ENCODE peak calls at places on chromosomes 1 and 21, in eight cellular contexts. One of them, this sample, is unnamed.

GRCh38 chr1:111538343-111539035 is 35.1 kb upstream of the ADORA3 start:
- DNase-seq in GM12864: no peak
- DNase-seq in brain microvascular endothelial cell: peak
- DNase-seq in thoracic aorta: no peak
- DNase-seq in CD8-positive, alpha-beta T cell: no peak
- DNase-seq in colonic mucosa: peak
- DNase-seq in heart right ventricle: no peak
- DNase-seq in lung: no peak
- DNase-seq in this sample: peak

GRCh38 chr1:185319152-185319501 is 2.1 kb upstream of the IVNS1ABP start:
- DNase-seq in lung: no peak
- DNase-seq in brain microvascular endothelial cell: no peak
- DNase-seq in CD8-positive, alpha-beta T cell: no peak
- DNase-seq in thoracic aorta: no peak
- DNase-seq in heart right ventricle: no peak
- DNase-seq in colonic mucosa: no peak
- DNase-seq in GM12864: no peak
- DNase-seq in this sample: no peak

GRCh38 chr1:56375184-56375837 is 204.1 kb downstream of the PLPP3 start:
- DNase-seq in heart right ventricle: no peak
- DNase-seq in CD8-positive, alpha-beta T cell: no peak
- DNase-seq in brain microvascular endothelial cell: no peak
- DNase-seq in thoracic aorta: no peak
- DNase-seq in GM12864: no peak
- DNase-seq in colonic mucosa: no peak
- DNase-seq in lung: no peak
- DNase-seq in this sample: no peak

GRCh38 chr21:37965088-37965805 is 49.0 kb upstream of the KCNJ6 start:
- DNase-seq in lung: no peak
- DNase-seq in brain microvascular endothelial cell: no peak
- DNase-seq in colonic mucosa: no peak
- DNase-seq in thoracic aorta: no peak
- DNase-seq in GM12864: no peak
- DNase-seq in CD8-positive, alpha-beta T cell: no peak
- DNase-seq in heart right ventricle: no peak
- DNase-seq in this sample: no peak

GRCh38 chr1:53131590-53131938 is 10.9 kb downstream of the SLC1A7 start:
- DNase-seq in CD8-positive, alpha-beta T cell: no peak
- DNase-seq in heart right ventricle: no peak
- DNase-seq in GM12864: no peak
- DNase-seq in lung: no peak
- DNase-seq in colonic mucosa: no peak
- DNase-seq in thoracic aorta: no peak
- DNase-seq in brain microvascular endothelial cell: no peak
- DNase-seq in this sample: no peak

GRCh38 chr1:90850181-90850924 is 133.3 kb upstream of the BARHL2 start:
- DNase-seq in colonic mucosa: peak
- DNase-seq in lung: no peak
- DNase-seq in thoracic aorta: no peak
- DNase-seq in GM12864: no peak
- DNase-seq in CD8-positive, alpha-beta T cell: no peak
- DNase-seq in brain microvascular endothelial cell: no peak
- DNase-seq in heart right ventricle: peak
- DNase-seq in this sample: no peak

GRCh38 chr1:20322825-20323612 is 32.3 kb downstream of the VWA5B1 start:
- DNase-seq in brain microvascular endothelial cell: peak
- DNase-seq in CD8-positive, alpha-beta T cell: peak
- DNase-seq in lung: no peak
- DNase-seq in thoracic aorta: no peak
- DNase-seq in GM12864: no peak
- DNase-seq in heart right ventricle: no peak
- DNase-seq in colonic mucosa: no peak
- DNase-seq in this sample: no peak

GRCh38 chr1:80582980-80583379 is 1217.8 kb upstream of the ADGRL2 start:
- DNase-seq in brain microvascular endothelial cell: no peak
- DNase-seq in lung: no peak
- DNase-seq in colonic mucosa: no peak
- DNase-seq in heart right ventricle: no peak
- DNase-seq in CD8-positive, alpha-beta T cell: no peak
- DNase-seq in GM12864: no peak
- DNase-seq in thoracic aorta: no peak
- DNase-seq in this sample: no peak

GRCh38 chr1:205491794-205492193 is 12.7 kb upstream of the CDK18 start:
- DNase-seq in GM12864: no peak
- DNase-seq in heart right ventricle: no peak
- DNase-seq in colonic mucosa: no peak
- DNase-seq in thoracic aorta: no peak
- DNase-seq in brain microvascular endothelial cell: no peak
- DNase-seq in lung: no peak
- DNase-seq in CD8-positive, alpha-beta T cell: no peak
- DNase-seq in this sample: no peak

GRCh38 chr1:118147542-118147941 is 37.5 kb downstream of the SPAG17 start:
- DNase-seq in CD8-positive, alpha-beta T cell: no peak
- DNase-seq in brain microvascular endothelial cell: peak
- DNase-seq in lung: no peak
- DNase-seq in colonic mucosa: no peak
- DNase-seq in GM12864: no peak
- DNase-seq in heart right ventricle: no peak
- DNase-seq in thoracic aorta: no peak
- DNase-seq in this sample: peak

GRCh38 chr1:40380817-40381216 is 7.3 kb downstream of the SMAP2 start:
- DNase-seq in brain microvascular endothelial cell: no peak
- DNase-seq in lung: no peak
- DNase-seq in heart right ventricle: no peak
- DNase-seq in CD8-positive, alpha-beta T cell: no peak
- DNase-seq in GM12864: no peak
- DNase-seq in thoracic aorta: no peak
- DNase-seq in colonic mucosa: no peak
- DNase-seq in this sample: no peak
- H3K4me3 ChIP-seq in brain microvascular endothelial cell: no peak
- H3K4me3 ChIP-seq in lung: no peak
- H3K4me3 ChIP-seq in heart right ventricle: no peak
- H3K4me3 ChIP-seq in CD8-positive, alpha-beta T cell: peak
- H3K4me3 ChIP-seq in GM12864: peak
- H3K4me3 ChIP-seq in thoracic aorta: peak
- H3K4me3 ChIP-seq in colonic mucosa: no peak
- H3K4me3 ChIP-seq in this sample: no peak

DNA sequence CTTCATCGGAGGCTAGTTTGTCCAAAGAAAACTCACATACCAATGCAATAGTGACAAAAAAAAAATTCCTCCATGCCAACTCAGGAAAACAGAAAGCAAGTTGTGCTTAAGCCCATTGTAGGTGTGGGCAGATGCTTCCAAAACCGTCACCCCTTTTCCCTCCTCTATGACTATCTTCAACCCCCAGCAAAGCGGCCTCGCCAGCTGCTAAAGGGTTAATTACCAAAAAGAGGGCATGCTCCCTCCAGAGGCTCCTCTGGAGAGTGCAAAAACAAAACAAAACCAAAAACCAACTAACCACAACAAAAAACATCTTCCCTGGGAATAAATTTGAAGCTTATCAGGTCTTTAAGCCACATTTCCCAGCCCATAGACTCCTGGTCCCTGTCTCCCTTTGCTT is 1.2 kb downstream of the LMOD1 start:
- DNase-seq in colonic mucosa: no peak
- DNase-seq in heart right ventricle: no peak
- DNase-seq in CD8-positive, alpha-beta T cell: no peak
- DNase-seq in brain microvascular endothelial cell: no peak
- DNase-seq in lung: no peak
- DNase-seq in GM12864: no peak
- DNase-seq in thoracic aorta: no peak
- DNase-seq in this sample: no peak
- TF ChIP-seq CTCF in colonic mucosa: no peak
- TF ChIP-seq CTCF in heart right ventricle: peak
- TF ChIP-seq CTCF in CD8-positive, alpha-beta T cell: no peak
- TF ChIP-seq CTCF in brain microvascular endothelial cell: peak
- TF ChIP-seq CTCF in lung: no peak
- TF ChIP-seq CTCF in GM12864: peak
- TF ChIP-seq CTCF in thoracic aorta: peak
- TF ChIP-seq CTCF in this sample: peak

GRCh38 chr1:23567629-23567995 is 8.3 kb upstream of the ID3 start:
- DNase-seq in brain microvascular endothelial cell: no peak
- DNase-seq in thoracic aorta: no peak
- DNase-seq in GM12864: no peak
- DNase-seq in CD8-positive, alpha-beta T cell: no peak
- DNase-seq in colonic mucosa: no peak
- DNase-seq in heart right ventricle: no peak
- DNase-seq in lung: no peak
- DNase-seq in this sample: no peak
- H3K4me3 ChIP-seq in brain microvascular endothelial cell: peak
- H3K4me3 ChIP-seq in thoracic aorta: peak
- H3K4me3 ChIP-seq in GM12864: peak
- H3K4me3 ChIP-seq in CD8-positive, alpha-beta T cell: no peak
- H3K4me3 ChIP-seq in colonic mucosa: peak
- H3K4me3 ChIP-seq in heart right ventricle: peak
- H3K4me3 ChIP-seq in lung: no peak
- H3K4me3 ChIP-seq in this sample: no peak

GRCh38 chr1:8825985-8826481 is 8.6 kb upstream of the RERE start:
- DNase-seq in colonic mucosa: no peak
- DNase-seq in GM12864: no peak
- DNase-seq in heart right ventricle: no peak
- DNase-seq in CD8-positive, alpha-beta T cell: no peak
- DNase-seq in thoracic aorta: no peak
- DNase-seq in lung: no peak
- DNase-seq in brain microvascular endothelial cell: peak
- DNase-seq in this sample: peak

GRCh38 chr1:8836228-8836627 is 18.8 kb upstream of the RERE start:
- DNase-seq in colonic mucosa: no peak
- DNase-seq in CD8-positive, alpha-beta T cell: no peak
- DNase-seq in heart right ventricle: no peak
- DNase-seq in lung: no peak
- DNase-seq in GM12864: no peak
- DNase-seq in thoracic aorta: no peak
- DNase-seq in brain microvascular endothelial cell: no peak
- DNase-seq in this sample: no peak

DNA sequence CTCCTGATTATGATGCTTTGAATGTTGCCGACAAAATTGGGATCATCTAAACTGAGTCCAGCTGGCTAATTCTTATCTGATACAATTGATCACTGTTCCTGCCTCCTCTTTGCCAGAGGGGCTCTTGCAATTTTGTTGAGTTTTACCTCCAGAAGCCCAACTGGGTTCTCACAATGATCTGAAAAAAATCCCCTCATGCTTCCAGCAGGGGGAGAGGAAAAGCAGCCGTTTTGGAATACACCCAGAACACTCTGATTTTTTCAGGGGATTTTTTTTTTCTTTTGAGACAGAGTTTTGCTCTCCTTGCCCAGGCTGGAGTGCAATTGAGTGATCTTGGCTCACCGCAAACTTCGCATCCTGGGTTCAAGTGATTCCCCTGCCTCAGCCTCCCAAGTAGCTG is 13.9 kb upstream of the RERE start:
- DNase-seq in CD8-positive, alpha-beta T cell: no peak
- DNase-seq in brain microvascular endothelial cell: no peak
- DNase-seq in GM12864: no peak
- DNase-seq in lung: no peak
- DNase-seq in thoracic aorta: no peak
- DNase-seq in colonic mucosa: no peak
- DNase-seq in heart right ventricle: no peak
- DNase-seq in this sample: no peak
- TF ChIP-seq CTCF in CD8-positive, alpha-beta T cell: no peak
- TF ChIP-seq CTCF in brain microvascular endothelial cell: peak
- TF ChIP-seq CTCF in GM12864: no peak
- TF ChIP-seq CTCF in lung: no peak
- TF ChIP-seq CTCF in thoracic aorta: peak
- TF ChIP-seq CTCF in colonic mucosa: no peak
- TF ChIP-seq CTCF in heart right ventricle: peak
- TF ChIP-seq CTCF in this sample: peak

GRCh38 chr1:228463559-228464455 is 23.4 kb upstream of the RNF187 start:
- DNase-seq in thoracic aorta: no peak
- DNase-seq in CD8-positive, alpha-beta T cell: no peak
- DNase-seq in colonic mucosa: peak
- DNase-seq in lung: no peak
- DNase-seq in heart right ventricle: no peak
- DNase-seq in brain microvascular endothelial cell: no peak
- DNase-seq in GM12864: peak
- DNase-seq in this sample: no peak
- H3K4me3 ChIP-seq in thoracic aorta: peak
- H3K4me3 ChIP-seq in CD8-positive, alpha-beta T cell: peak
- H3K4me3 ChIP-seq in colonic mucosa: peak
- H3K4me3 ChIP-seq in lung: no peak
- H3K4me3 ChIP-seq in heart right ventricle: peak
- H3K4me3 ChIP-seq in brain microvascular endothelial cell: peak
- H3K4me3 ChIP-seq in GM12864: peak
- H3K4me3 ChIP-seq in this sample: peak

GRCh38 chr1:222065234-222065633 is 323.3 kb upstream of the DUSP10 start:
- DNase-seq in lung: no peak
- DNase-seq in thoracic aorta: no peak
- DNase-seq in CD8-positive, alpha-beta T cell: no peak
- DNase-seq in brain microvascular endothelial cell: no peak
- DNase-seq in heart right ventricle: no peak
- DNase-seq in colonic mucosa: no peak
- DNase-seq in GM12864: no peak
- DNase-seq in this sample: no peak
- TF ChIP-seq CTCF in lung: no peak
- TF ChIP-seq CTCF in thoracic aorta: no peak
- TF ChIP-seq CTCF in CD8-positive, alpha-beta T cell: no peak
- TF ChIP-seq CTCF in brain microvascular endothelial cell: no peak
- TF ChIP-seq CTCF in heart right ventricle: no peak
- TF ChIP-seq CTCF in colonic mucosa: no peak
- TF ChIP-seq CTCF in GM12864: no peak
- TF ChIP-seq CTCF in this sample: no peak

GRCh38 chr1:55039342-55040082 is at the start of gene PCSK9:
- DNase-seq in colonic mucosa: peak
- DNase-seq in thoracic aorta: no peak
- DNase-seq in heart right ventricle: no peak
- DNase-seq in GM12864: no peak
- DNase-seq in brain microvascular endothelial cell: no peak
- DNase-seq in CD8-positive, alpha-beta T cell: no peak
- DNase-seq in lung: peak
- DNase-seq in this sample: no peak
- H3K4me3 ChIP-seq in colonic mucosa: peak
- H3K4me3 ChIP-seq in thoracic aorta: peak
- H3K4me3 ChIP-seq in heart right ventricle: no peak
- H3K4me3 ChIP-seq in GM12864: no peak
- H3K4me3 ChIP-seq in brain microvascular endothelial cell: peak
- H3K4me3 ChIP-seq in CD8-positive, alpha-beta T cell: no peak
- H3K4me3 ChIP-seq in lung: peak
- H3K4me3 ChIP-seq in this sample: peak

GRCh38 chr1:119291611-119292206 is 76.9 kb upstream of the HAO2 start:
- DNase-seq in thoracic aorta: no peak
- DNase-seq in CD8-positive, alpha-beta T cell: no peak
- DNase-seq in GM12864: no peak
- DNase-seq in lung: no peak
- DNase-seq in brain microvascular endothelial cell: no peak
- DNase-seq in colonic mucosa: no peak
- DNase-seq in heart right ventricle: no peak
- DNase-seq in this sample: no peak

GRCh38 chr1:119285482-119285881 is 83.1 kb upstream of the HAO2 start:
- DNase-seq in GM12864: no peak
- DNase-seq in thoracic aorta: no peak
- DNase-seq in colonic mucosa: peak
- DNase-seq in CD8-positive, alpha-beta T cell: no peak
- DNase-seq in lung: no peak
- DNase-seq in heart right ventricle: no peak
- DNase-seq in brain microvascular endothelial cell: peak
- DNase-seq in this sample: peak

GRCh38 chr1:119290297-119290696 is 78.3 kb upstream of the HAO2 start:
- DNase-seq in lung: no peak
- DNase-seq in GM12864: no peak
- DNase-seq in heart right ventricle: no peak
- DNase-seq in thoracic aorta: no peak
- DNase-seq in CD8-positive, alpha-beta T cell: no peak
- DNase-seq in brain microvascular endothelial cell: no peak
- DNase-seq in colonic mucosa: no peak
- DNase-seq in this sample: no peak

GRCh38 chr1:119286587-119287181 is 81.9 kb upstream of the HAO2 start:
- DNase-seq in heart right ventricle: no peak
- DNase-seq in lung: no peak
- DNase-seq in thoracic aorta: no peak
- DNase-seq in CD8-positive, alpha-beta T cell: no peak
- DNase-seq in GM12864: peak
- DNase-seq in colonic mucosa: peak
- DNase-seq in brain microvascular endothelial cell: peak
- DNase-seq in this sample: no peak

GRCh38 chr1:119288751-119289150 is 79.8 kb upstream of the HAO2 start:
- DNase-seq in thoracic aorta: no peak
- DNase-seq in colonic mucosa: no peak
- DNase-seq in GM12864: no peak
- DNase-seq in lung: no peak
- DNase-seq in brain microvascular endothelial cell: peak
- DNase-seq in heart right ventricle: no peak
- DNase-seq in CD8-positive, alpha-beta T cell: no peak
- DNase-seq in this sample: no peak
- TF ChIP-seq CTCF in thoracic aorta: no peak
- TF ChIP-seq CTCF in colonic mucosa: no peak
- TF ChIP-seq CTCF in GM12864: no peak
- TF ChIP-seq CTCF in lung: no peak
- TF ChIP-seq CTCF in brain microvascular endothelial cell: no peak
- TF ChIP-seq CTCF in heart right ventricle: no peak
- TF ChIP-seq CTCF in CD8-positive, alpha-beta T cell: no peak
- TF ChIP-seq CTCF in this sample: no peak